ENCODE peak calls at places on chromosomes 7 and 10, in six cellular contexts. O is tibial nerve, E is right atrium auricular region, I is RWPE2, G is PC-3, B is lower lobe of right lung. H is an unnamed sample. For H3K9me3, the result is how much of the 10 kb centered on the place peaks cover.

GRCh38 chr10:98154076-98154475 is 19.6 kb downstream of the R3HCC1L start:
- DNase-seq in O (no peak), E (no peak), I (no peak), B (no peak), G (no peak), H (no peak)

GRCh38 chr7:21367081-21367480 is 60.8 kb upstream of the SP4 start:
- DNase-seq in E (no peak), B (no peak), O (no peak), G (peak), I (no peak), H (no peak)

GRCh38 chr10:100970076-100970913 is 991 bp downstream of the SEMA4G start:
- DNase-seq in G (no peak), I (no peak), B (no peak), O (no peak), E (peak), H (no peak)

GRCh38 chr7:23445326-23445725 is 25.0 kb downstream of the IGF2BP3 start:
- DNase-seq in E (no peak), I (no peak), O (no peak), B (no peak), G (peak), H (no peak)

GRCh38 chr7:150897502-150898474 is 45.5 kb downstream of the AOC1 start:
- DNase-seq in B (no peak), G (no peak), E (no peak), I (no peak), O (no peak), H (no peak)

GRCh38 chr10:113474756-113475155 is 78.1 kb upstream of the HABP2 start:
- DNase-seq in B (no peak), E (no peak), O (no peak), G (no peak), I (no peak), H (no peak)

GRCh38 chr10:123608047-123608446 is 58.1 kb upstream of the GPR26 start:
- DNase-seq in E (no peak), I (no peak), B (no peak), G (no peak), O (no peak), H (no peak)

GRCh38 chr10:11849908-11850307 is 26.8 kb downstream of the PROSER2 start:
- DNase-seq in I (no peak), B (peak), E (no peak), O (no peak), G (no peak), H (no peak)

GRCh38 chr10:33263453-33263852 is 71.0 kb downstream of the NRP1 start:
- DNase-seq in B (no peak), I (no peak), E (no peak), O (no peak), G (peak), H (no peak)

DNA sequence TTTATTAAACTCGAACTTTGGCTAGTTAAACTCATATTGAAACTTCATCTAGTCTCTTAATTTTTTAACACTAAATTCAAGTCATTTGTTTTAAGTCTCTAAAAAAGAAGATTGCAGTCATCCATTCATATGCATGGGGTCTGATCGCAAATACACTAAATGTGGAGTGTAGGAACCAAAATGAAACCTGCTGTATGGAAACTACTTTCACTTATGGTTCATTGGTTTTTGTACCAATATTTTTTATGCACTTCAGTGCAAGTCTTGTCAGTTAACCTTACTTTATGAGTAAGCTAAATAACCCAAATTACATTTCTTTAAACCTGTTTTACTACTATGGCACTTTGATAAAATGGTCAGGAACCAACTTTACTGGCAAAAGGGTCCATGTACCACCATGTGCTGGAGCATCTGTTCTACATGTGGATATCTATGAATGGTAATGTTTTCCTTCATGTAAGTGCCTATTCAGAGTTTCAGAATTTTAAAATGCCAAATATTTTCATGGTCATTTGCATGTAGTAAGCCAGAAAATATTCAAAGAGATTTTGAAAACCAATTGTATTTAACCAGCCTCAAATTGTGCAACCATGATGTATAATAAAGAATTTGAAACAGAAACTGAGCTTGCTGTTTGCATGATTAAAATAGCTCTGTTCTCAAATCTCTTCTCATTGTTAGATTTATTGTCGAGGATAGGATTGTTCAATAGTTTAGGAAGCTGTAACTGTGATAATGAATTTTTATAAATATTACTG is 7.6 kb upstream of the SUPV3L1 start:
- DNase-seq in G (no peak), E (no peak), I (no peak), B (no peak), O (no peak), H (no peak)
- TF ChIP-seq CTCF in G (no peak), E (no peak), I (no peak), B (no peak), O (no peak), H (no peak)

DNA sequence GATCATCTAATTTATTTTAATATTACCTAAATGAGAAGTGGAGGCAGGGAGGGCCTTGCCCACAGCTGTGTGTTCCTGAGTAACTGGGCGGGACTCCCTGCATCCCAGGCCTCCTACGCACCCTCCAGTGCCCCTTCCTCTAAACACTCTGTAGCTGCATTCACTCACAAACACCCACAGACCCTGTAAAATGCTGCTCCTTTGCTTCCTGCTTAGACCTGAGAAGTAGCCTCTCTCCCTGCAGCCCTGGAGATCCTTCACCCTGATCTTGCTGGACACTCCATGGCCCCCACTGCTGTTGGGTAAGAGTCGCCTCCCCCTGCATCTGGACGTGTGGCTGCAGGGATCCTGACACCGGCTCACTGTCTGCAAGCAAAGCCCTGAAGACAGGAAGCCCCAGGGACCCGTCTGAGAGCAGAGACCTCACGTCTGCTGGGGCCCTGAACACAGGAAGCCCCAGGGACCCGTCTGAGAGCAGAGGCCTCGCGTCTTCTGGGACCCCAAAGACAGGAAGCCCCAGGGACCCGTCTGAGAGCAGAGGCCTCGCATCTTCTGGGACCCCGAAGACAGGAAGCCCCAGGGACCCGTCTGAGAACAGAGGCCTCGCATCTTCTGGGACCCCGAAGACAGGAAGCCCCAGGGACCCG is 589.8 kb downstream of the DNAJB6 start:
- DNase-seq in G (no peak), O (no peak), B (no peak), I (no peak), E (no peak), H (no peak)
- H3K9me3 ChIP-seq in G (under half), O (under half), B (under half), I (under half), E (under half), H (under half)

GRCh38 chr10:89224697-89225443 is 17.8 kb upstream of the CH25H start:
- DNase-seq in B (peak), I (no peak), G (no peak), E (no peak), O (no peak), H (peak)
- TF ChIP-seq CTCF in B (peak), I (peak), G (no peak), E (peak), O (peak), H (peak)

GRCh38 chr7:67713651-67714050 is 717.0 kb downstream of the TYW1 start:
- DNase-seq in I (no peak), E (no peak), B (no peak), G (no peak), O (no peak), H (no peak)
- H3K9me3 ChIP-seq in I (under half), E (under half), B (under half), G (under half), O (under half), H (under half)

H was measured in heart right ventricle.